ENCODE peak calls at places on chromosomes 11 and 22, in seven cellular contexts. One of them, this sample, is unnamed.

GRCh38 chr22:36374603-36375024 is 13.2 kb downstream of the MYH9 start:
- DNase-seq in A549: peak; percentile 73
- DNase-seq in spleen: no peak
- DNase-seq in prostate gland: no peak
- DNase-seq in brain microvascular endothelial cell: no peak
- DNase-seq in CD8-positive, alpha-beta T cell: peak; percentile 66
- DNase-seq in RWPE1: peak; percentile 81
- DNase-seq in this sample: peak; percentile 39

GRCh38 chr22:49951986-49952896 is 8.3 kb upstream of the PIM3 start:
- DNase-seq in spleen: no peak
- DNase-seq in brain microvascular endothelial cell: peak; percentile 75
- DNase-seq in RWPE1: peak; percentile 26
- DNase-seq in A549: peak; percentile 58
- DNase-seq in CD8-positive, alpha-beta T cell: no peak
- DNase-seq in prostate gland: no peak
- DNase-seq in this sample: no peak

GRCh38 chr11:110092577-110093406 is at the start of gene ZC3H12C:
- DNase-seq in RWPE1: peak; percentile 75
- DNase-seq in CD8-positive, alpha-beta T cell: no peak
- DNase-seq in spleen: peak; percentile 87
- DNase-seq in brain microvascular endothelial cell: peak; percentile 82
- DNase-seq in A549: peak; percentile 87
- DNase-seq in prostate gland: peak; percentile 83
- DNase-seq in this sample: no peak

GRCh38 chr11:70747285-70747684 is 349.0 kb downstream of the CTTN start:
- DNase-seq in RWPE1: no peak
- DNase-seq in A549: no peak
- DNase-seq in brain microvascular endothelial cell: no peak
- DNase-seq in CD8-positive, alpha-beta T cell: no peak
- DNase-seq in prostate gland: no peak
- DNase-seq in spleen: peak; percentile 61
- DNase-seq in this sample: no peak

GRCh38 chr22:37204045-37204655 is 8.1 kb downstream of the SSTR3 start:
- DNase-seq in RWPE1: no peak
- DNase-seq in spleen: peak; percentile 71
- DNase-seq in prostate gland: no peak
- DNase-seq in CD8-positive, alpha-beta T cell: peak; percentile 7
- DNase-seq in A549: no peak
- DNase-seq in brain microvascular endothelial cell: no peak
- DNase-seq in this sample: no peak

GRCh38 chr11:84549221-84549620 is 1077.9 kb downstream of the DLG2 start:
- DNase-seq in prostate gland: no peak
- DNase-seq in spleen: no peak
- DNase-seq in CD8-positive, alpha-beta T cell: no peak
- DNase-seq in brain microvascular endothelial cell: no peak
- DNase-seq in RWPE1: no peak
- DNase-seq in A549: no peak
- DNase-seq in this sample: no peak

GRCh38 chr11:99257131-99257530 is 236.4 kb downstream of the CNTN5 start:
- DNase-seq in prostate gland: no peak
- DNase-seq in RWPE1: no peak
- DNase-seq in CD8-positive, alpha-beta T cell: no peak
- DNase-seq in A549: peak; percentile 67
- DNase-seq in spleen: no peak
- DNase-seq in brain microvascular endothelial cell: no peak
- DNase-seq in this sample: no peak

GRCh38 chr11:30595929-30596328 is 9.8 kb upstream of the MPPED2 start:
- DNase-seq in prostate gland: no peak
- DNase-seq in brain microvascular endothelial cell: no peak
- DNase-seq in RWPE1: no peak
- DNase-seq in spleen: no peak
- DNase-seq in CD8-positive, alpha-beta T cell: no peak
- DNase-seq in A549: no peak
- DNase-seq in this sample: no peak

GRCh38 chr11:116427903-116428637 is 344.7 kb downstream of the BUD13 start:
- DNase-seq in prostate gland: peak; percentile 9
- DNase-seq in spleen: no peak
- DNase-seq in A549: no peak
- DNase-seq in RWPE1: no peak
- DNase-seq in CD8-positive, alpha-beta T cell: no peak
- DNase-seq in brain microvascular endothelial cell: no peak
- DNase-seq in this sample: no peak

GRCh38 chr11:76077575-76078150 is 128.6 kb downstream of the WNT11 start:
- DNase-seq in spleen: no peak
- DNase-seq in prostate gland: no peak
- DNase-seq in RWPE1: no peak
- DNase-seq in CD8-positive, alpha-beta T cell: no peak
- DNase-seq in A549: no peak
- DNase-seq in brain microvascular endothelial cell: peak; percentile 10
- DNase-seq in this sample: no peak

GRCh38 chr11:13126430-13126829 is 117.3 kb downstream of the RASSF10 start:
- DNase-seq in A549: peak; percentile 91
- DNase-seq in prostate gland: no peak
- DNase-seq in brain microvascular endothelial cell: peak; percentile 93
- DNase-seq in RWPE1: peak; percentile 47
- DNase-seq in spleen: no peak
- DNase-seq in CD8-positive, alpha-beta T cell: no peak
- DNase-seq in this sample: no peak

GRCh38 chr11:122692444-122692843 is 36.9 kb downstream of the UBASH3B start:
- DNase-seq in CD8-positive, alpha-beta T cell: no peak
- DNase-seq in spleen: no peak
- DNase-seq in RWPE1: no peak
- DNase-seq in brain microvascular endothelial cell: no peak
- DNase-seq in prostate gland: no peak
- DNase-seq in A549: no peak
- DNase-seq in this sample: no peak

GRCh38 chr11:35357893-35358292 is 61.5 kb downstream of the SLC1A2 start:
- DNase-seq in brain microvascular endothelial cell: no peak
- DNase-seq in RWPE1: no peak
- DNase-seq in prostate gland: no peak
- DNase-seq in CD8-positive, alpha-beta T cell: no peak
- DNase-seq in spleen: no peak
- DNase-seq in A549: no peak
- DNase-seq in this sample: no peak

GRCh38 chr11:65444314-65445051 is 21.9 kb downstream of the NEAT1 start:
- DNase-seq in CD8-positive, alpha-beta T cell: no peak
- DNase-seq in prostate gland: peak; percentile 17
- DNase-seq in A549: no peak
- DNase-seq in brain microvascular endothelial cell: peak; percentile 36
- DNase-seq in RWPE1: no peak
- DNase-seq in spleen: no peak
- DNase-seq in this sample: no peak

GRCh38 chr22:46432164-46433068 is 96.9 kb downstream of the TRMU start:
- DNase-seq in spleen: no peak
- DNase-seq in RWPE1: no peak
- DNase-seq in brain microvascular endothelial cell: no peak
- DNase-seq in prostate gland: no peak
- DNase-seq in A549: no peak
- DNase-seq in CD8-positive, alpha-beta T cell: peak; percentile 41
- DNase-seq in this sample: peak; percentile 57

GRCh38 chr22:46051646-46052045 is 74.7 kb upstream of the WNT7B start:
- DNase-seq in spleen: peak; percentile 65
- DNase-seq in A549: no peak
- DNase-seq in RWPE1: no peak
- DNase-seq in brain microvascular endothelial cell: no peak
- DNase-seq in prostate gland: no peak
- DNase-seq in CD8-positive, alpha-beta T cell: no peak
- DNase-seq in this sample: no peak

GRCh38 chr11:7651700-7652099 is 21.6 kb downstream of the CYB5R2 start:
- DNase-seq in brain microvascular endothelial cell: no peak
- DNase-seq in prostate gland: no peak
- DNase-seq in RWPE1: no peak
- DNase-seq in spleen: no peak
- DNase-seq in CD8-positive, alpha-beta T cell: no peak
- DNase-seq in A549: no peak
- DNase-seq in this sample: no peak

GRCh38 chr11:7656704-7657103 is 16.6 kb downstream of the CYB5R2 start:
- DNase-seq in CD8-positive, alpha-beta T cell: no peak
- DNase-seq in A549: no peak
- DNase-seq in spleen: peak; percentile 71
- DNase-seq in brain microvascular endothelial cell: no peak
- DNase-seq in prostate gland: no peak
- DNase-seq in RWPE1: no peak
- DNase-seq in this sample: no peak

GRCh38 chr11:7655253-7656217 is 17.8 kb downstream of the CYB5R2 start:
- DNase-seq in CD8-positive, alpha-beta T cell: no peak
- DNase-seq in brain microvascular endothelial cell: no peak
- DNase-seq in spleen: no peak
- DNase-seq in prostate gland: no peak
- DNase-seq in RWPE1: no peak
- DNase-seq in A549: no peak
- DNase-seq in this sample: no peak

GRCh38 chr11:7654094-7654742 is 19.1 kb downstream of the CYB5R2 start:
- DNase-seq in brain microvascular endothelial cell: no peak
- DNase-seq in RWPE1: no peak
- DNase-seq in prostate gland: no peak
- DNase-seq in CD8-positive, alpha-beta T cell: no peak
- DNase-seq in spleen: no peak
- DNase-seq in A549: no peak
- DNase-seq in this sample: no peak

DNA sequence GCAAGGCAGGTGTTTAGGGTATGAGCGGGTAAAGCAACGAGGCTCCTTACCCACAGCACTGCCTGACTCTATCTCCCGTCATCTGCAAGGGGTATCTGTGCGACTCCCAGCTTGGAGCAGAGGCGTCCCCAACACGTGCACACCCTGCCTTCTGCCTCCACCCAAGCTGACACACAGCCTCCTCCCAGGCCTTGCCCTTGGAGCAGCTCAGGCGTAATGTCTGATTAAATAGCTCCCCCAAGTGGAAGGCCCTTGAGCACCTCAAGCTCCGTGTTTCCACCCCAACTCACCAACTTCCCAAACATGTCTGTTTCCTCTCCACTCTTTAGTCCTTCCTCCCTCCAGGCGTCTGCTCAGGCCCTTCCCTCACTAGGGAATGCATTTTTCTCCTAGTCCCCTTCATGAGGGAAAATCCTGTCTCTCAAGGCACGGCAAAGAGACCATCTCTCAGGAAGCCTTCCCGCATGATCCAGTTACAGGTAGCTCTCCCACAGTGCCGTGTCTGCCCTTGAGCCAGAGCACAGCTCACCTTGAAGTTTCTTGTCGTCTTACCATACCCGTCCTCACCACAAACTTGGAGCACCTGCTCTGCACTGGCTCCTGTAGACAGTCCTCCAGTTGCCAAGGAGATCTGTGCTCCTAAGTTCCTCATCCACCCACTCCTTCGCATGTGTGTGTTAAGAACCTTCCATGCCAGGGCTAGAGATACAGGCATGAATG is 15.8 kb downstream of the CYB5R2 start:
- DNase-seq in A549: peak; percentile 77
- DNase-seq in RWPE1: peak; percentile 60
- DNase-seq in prostate gland: peak; percentile 56
- DNase-seq in brain microvascular endothelial cell: peak; percentile 61
- DNase-seq in spleen: no peak
- DNase-seq in CD8-positive, alpha-beta T cell: no peak
- DNase-seq in this sample: no peak
- H3K27ac ChIP-seq in A549: peak overlapping the region; percentile 74
- H3K27ac ChIP-seq in RWPE1: no peak overlapping the region
- H3K27ac ChIP-seq in prostate gland: no peak overlapping the region
- H3K27ac ChIP-seq in brain microvascular endothelial cell: no peak overlapping the region
- H3K27ac ChIP-seq in spleen: no peak overlapping the region
- H3K27ac ChIP-seq in CD8-positive, alpha-beta T cell: no peak overlapping the region
- H3K27ac ChIP-seq in this sample: no peak overlapping the region

GRCh38 chr22:25082096-25082495 is 117.6 kb upstream of the CRYBB3 start:
- DNase-seq in A549: no peak
- DNase-seq in prostate gland: no peak
- DNase-seq in RWPE1: no peak
- DNase-seq in CD8-positive, alpha-beta T cell: no peak
- DNase-seq in brain microvascular endothelial cell: no peak
- DNase-seq in spleen: no peak
- DNase-seq in this sample: no peak
- H3K27ac ChIP-seq in A549: no peak overlapping the region
- H3K27ac ChIP-seq in prostate gland: no peak overlapping the region
- H3K27ac ChIP-seq in RWPE1: peak overlapping the region; percentile 26
- H3K27ac ChIP-seq in CD8-positive, alpha-beta T cell: no peak overlapping the region
- H3K27ac ChIP-seq in brain microvascular endothelial cell: no peak overlapping the region
- H3K27ac ChIP-seq in spleen: no peak overlapping the region
- H3K27ac ChIP-seq in this sample: no peak overlapping the region

GRCh38 chr22:44697423-44698179 is 4.4 kb upstream of the PRR5 start:
- DNase-seq in spleen: peak; percentile 94
- DNase-seq in prostate gland: peak; percentile 70
- DNase-seq in CD8-positive, alpha-beta T cell: peak; percentile 83
- DNase-seq in RWPE1: peak; percentile 53
- DNase-seq in brain microvascular endothelial cell: peak; percentile 57
- DNase-seq in A549: peak; percentile 67
- DNase-seq in this sample: peak; percentile 87

GRCh38 chr22:44701187-44701586 is 817 bp upstream of the PRR5 start:
- DNase-seq in A549: no peak
- DNase-seq in prostate gland: no peak
- DNase-seq in RWPE1: no peak
- DNase-seq in CD8-positive, alpha-beta T cell: no peak
- DNase-seq in brain microvascular endothelial cell: no peak
- DNase-seq in spleen: no peak
- DNase-seq in this sample: no peak

GRCh38 chr22:44700456-44700855 is 1.5 kb upstream of the PRR5 start:
- DNase-seq in CD8-positive, alpha-beta T cell: no peak
- DNase-seq in prostate gland: no peak
- DNase-seq in RWPE1: no peak
- DNase-seq in brain microvascular endothelial cell: no peak
- DNase-seq in A549: no peak
- DNase-seq in spleen: no peak
- DNase-seq in this sample: no peak

GRCh38 chr22:44701824-44702478 is at the start of gene PRR5:
- DNase-seq in RWPE1: peak; percentile 62
- DNase-seq in brain microvascular endothelial cell: peak; percentile 45
- DNase-seq in A549: peak; percentile 66
- DNase-seq in prostate gland: peak; percentile 68
- DNase-seq in CD8-positive, alpha-beta T cell: peak; percentile 89
- DNase-seq in spleen: peak; percentile 97
- DNase-seq in this sample: peak; percentile 83

GRCh38 chr22:44698531-44699421 is 3.2 kb upstream of the PRR5 start:
- DNase-seq in CD8-positive, alpha-beta T cell: peak; percentile 14
- DNase-seq in A549: no peak
- DNase-seq in RWPE1: no peak
- DNase-seq in brain microvascular endothelial cell: peak; percentile 57
- DNase-seq in spleen: peak; percentile 79
- DNase-seq in prostate gland: peak; percentile 60
- DNase-seq in this sample: no peak
- H3K27ac ChIP-seq in CD8-positive, alpha-beta T cell: no peak overlapping the region
- H3K27ac ChIP-seq in A549: no peak overlapping the region
- H3K27ac ChIP-seq in RWPE1: peak overlapping the region; percentile 33
- H3K27ac ChIP-seq in brain microvascular endothelial cell: peak overlapping the region; percentile 64
- H3K27ac ChIP-seq in spleen: no peak overlapping the region
- H3K27ac ChIP-seq in prostate gland: peak overlapping the region; percentile 67
- H3K27ac ChIP-seq in this sample: no peak overlapping the region

DNA sequence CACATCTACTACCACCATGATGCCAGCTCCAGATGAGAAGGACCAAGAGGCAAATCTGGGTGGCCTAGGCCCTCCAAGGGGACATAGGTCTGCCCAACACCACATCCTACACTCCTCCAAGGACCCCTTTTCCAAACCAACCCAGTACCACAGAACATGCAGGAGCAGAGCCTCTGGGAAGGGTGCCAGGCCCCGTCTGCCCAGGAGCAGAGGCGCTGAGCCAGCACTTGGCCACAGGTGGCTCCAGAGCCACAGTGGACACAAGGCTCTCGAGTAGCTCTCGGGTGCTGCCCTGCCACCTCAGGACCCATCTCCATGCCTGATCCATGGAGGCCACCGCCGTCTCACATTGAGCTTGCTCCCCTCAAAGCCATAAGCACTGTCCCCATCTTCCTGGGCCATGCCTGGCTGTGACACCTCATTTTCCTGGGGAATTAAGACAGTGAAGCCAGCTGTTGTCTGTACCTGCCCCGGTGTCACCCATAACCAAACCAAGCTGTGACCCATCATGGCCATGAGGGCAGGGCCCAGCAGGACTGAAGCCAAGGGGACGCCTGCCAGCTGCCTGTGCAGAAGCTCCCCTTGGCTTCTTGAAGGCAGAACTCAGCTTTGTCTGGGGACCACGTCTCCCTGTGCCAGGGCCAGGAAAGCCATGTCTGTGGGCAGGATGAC is 7.4 kb downstream of the MOB2 start:
- DNase-seq in A549: no peak
- DNase-seq in prostate gland: no peak
- DNase-seq in RWPE1: no peak
- DNase-seq in CD8-positive, alpha-beta T cell: no peak
- DNase-seq in brain microvascular endothelial cell: no peak
- DNase-seq in spleen: peak; percentile 67
- DNase-seq in this sample: no peak
- H3K27ac ChIP-seq in A549: no peak overlapping the region
- H3K27ac ChIP-seq in prostate gland: no peak overlapping the region
- H3K27ac ChIP-seq in RWPE1: peak overlapping the region; percentile 26
- H3K27ac ChIP-seq in CD8-positive, alpha-beta T cell: no peak overlapping the region
- H3K27ac ChIP-seq in brain microvascular endothelial cell: no peak overlapping the region
- H3K27ac ChIP-seq in spleen: no peak overlapping the region
- H3K27ac ChIP-seq in this sample: no peak overlapping the region

This sample was measured in naive thymus-derived CD4-positive, alpha-beta T cell.